ENCODE peak calls at places on chromosomes 5 and 9, in six cellular contexts. D is stomach, C is sigmoid colon, Z is H9, F is IMR-90, Q is heart right ventricle. M is an unnamed sample. For H3K4me1, the result is how much of the 10 kb centered on the place peaks cover.

GRCh38 chr5:17056056-17056690 is 120.1 kb upstream of the MYO10 start:
- DNase-seq in C (no peak), Q (peak), Z (peak), D (no peak), F (no peak), M (peak)

GRCh38 chr9:73148447-73148937 is 3.2 kb upstream of the ANXA1 start:
- DNase-seq in C (no peak), Q (no peak), F (peak), D (no peak), Z (no peak), M (peak)

GRCh38 chr5:134738963-134739661 is 764 bp downstream of the CAMLG start:
- DNase-seq in C (no peak), Q (peak), F (peak), D (no peak), Z (peak), M (peak)

GRCh38 chr5:137825165-137825564 is 42.5 kb upstream of the MYOT start:
- DNase-seq in Z (no peak), F (no peak), Q (no peak), D (no peak), C (no peak), M (no peak)

GRCh38 chr9:69093471-69094103 is 58.0 kb downstream of the FXN start:
- DNase-seq in Z (no peak), D (no peak), Q (no peak), C (no peak), F (no peak), M (no peak)

GRCh38 chr9:81489048-81489447 is 200.3 kb downstream of the TLE1 start:
- DNase-seq in Z (no peak), Q (no peak), F (peak), C (no peak), D (no peak), M (no peak)

GRCh38 chr5:172447646-172448365 is 6.5 kb downstream of the SH3PXD2B start:
- DNase-seq in C (no peak), Q (no peak), Z (no peak), D (no peak), F (no peak), M (no peak)

GRCh38 chr9:21836437-21837161 is 34.2 kb downstream of the MTAP start:
- DNase-seq in F (peak), C (no peak), Q (no peak), Z (no peak), D (no peak), M (peak)

GRCh38 chr5:170269579-170269978 is 28.0 kb downstream of the LCP2 start:
- DNase-seq in Q (no peak), Z (no peak), C (peak), F (no peak), D (no peak), M (no peak)

GRCh38 chr5:170266570-170267379 is 30.8 kb downstream of the LCP2 start:
- DNase-seq in D (no peak), Z (no peak), Q (no peak), F (no peak), C (no peak), M (no peak)

GRCh38 chr5:170268153-170268689 is 29.4 kb downstream of the LCP2 start:
- DNase-seq in C (no peak), D (no peak), Z (no peak), F (no peak), Q (no peak), M (no peak)

GRCh38 chr5:170268884-170269283 is 28.7 kb downstream of the LCP2 start:
- DNase-seq in F (no peak), C (no peak), Q (peak), D (no peak), Z (no peak), M (no peak)

GRCh38 chr5:170267431-170268152 is 30.0 kb downstream of the LCP2 start:
- DNase-seq in D (peak), F (peak), Q (peak), C (peak), Z (peak), M (peak)
- H3K4me1 ChIP-seq in D (under half), F (under half), Q (under half), C (under half), Z (under half), M (under half)

GRCh38 chr9:95102572-95102971 is 214.9 kb downstream of the FANCC start:
- DNase-seq in Q (no peak), F (no peak), C (no peak), Z (no peak), D (no peak), M (no peak)

GRCh38 chr9:95104088-95104960 is 213.2 kb downstream of the FANCC start:
- DNase-seq in Z (no peak), D (no peak), Q (no peak), F (no peak), C (peak), M (no peak)

GRCh38 chr9:95102001-95102433 is 215.5 kb downstream of the FANCC start:
- DNase-seq in F (no peak), Q (no peak), Z (no peak), D (no peak), C (no peak), M (no peak)

GRCh38 chr9:95104966-95105365 is 212.5 kb downstream of the FANCC start:
- DNase-seq in F (no peak), D (no peak), Z (no peak), Q (no peak), C (peak), M (no peak)

DNA sequence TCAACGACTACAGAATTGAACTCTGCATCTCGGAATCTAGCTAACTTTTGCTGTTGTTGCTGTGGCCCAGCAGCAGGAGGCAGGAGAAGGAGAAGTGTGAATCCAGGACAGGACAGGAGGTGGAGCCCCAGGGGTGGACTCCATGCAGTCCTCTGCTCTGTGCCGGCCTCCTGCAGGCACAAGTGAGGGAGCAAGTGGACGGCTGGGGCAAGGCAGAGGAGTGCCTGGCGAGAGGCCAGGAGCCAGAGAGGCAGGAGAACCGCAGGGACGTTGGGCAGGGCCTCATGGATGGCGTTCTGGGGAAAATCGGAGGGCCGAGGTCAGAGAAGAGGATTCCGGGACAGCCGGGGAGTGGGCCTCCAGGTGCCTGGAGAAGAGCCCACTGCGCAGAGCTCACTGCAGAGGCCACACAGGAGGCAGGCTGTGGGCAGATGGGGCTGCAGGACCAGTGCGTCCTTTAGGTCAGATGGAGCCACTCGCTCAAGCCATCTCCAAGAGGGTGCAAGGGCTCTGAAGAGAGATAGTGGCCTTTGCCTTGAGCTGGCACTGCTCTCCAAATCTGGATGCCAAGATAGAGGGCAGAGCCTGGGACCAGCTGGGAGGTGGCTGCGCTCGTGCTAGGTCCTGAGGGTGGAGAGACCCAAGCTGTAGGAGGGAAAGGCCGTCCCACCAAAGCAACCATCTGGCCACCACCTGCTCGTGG is 214.0 kb downstream of the FANCC start:
- DNase-seq in F (no peak), D (no peak), C (peak), Z (peak), Q (no peak), M (no peak)
- H3K4me1 ChIP-seq in F (under half), D (under half), C (half or more), Z (under half), Q (half or more), M (under half)

GRCh38 chr5:116892993-116893392 is 318.4 kb upstream of the SEMA6A start:
- DNase-seq in Z (no peak), C (no peak), Q (no peak), F (no peak), D (no peak), M (no peak)

GRCh38 chr5:116883875-116884274 is 309.3 kb upstream of the SEMA6A start:
- DNase-seq in D (no peak), Z (no peak), C (no peak), Q (no peak), F (no peak), M (no peak)

GRCh38 chr5:116885825-116886224 is 311.2 kb upstream of the SEMA6A start:
- DNase-seq in F (no peak), Z (no peak), C (no peak), Q (no peak), D (no peak), M (no peak)

GRCh38 chr5:116881921-116882531 is 307.4 kb upstream of the SEMA6A start:
- DNase-seq in Q (no peak), D (no peak), Z (no peak), F (no peak), C (no peak), M (no peak)

DNA sequence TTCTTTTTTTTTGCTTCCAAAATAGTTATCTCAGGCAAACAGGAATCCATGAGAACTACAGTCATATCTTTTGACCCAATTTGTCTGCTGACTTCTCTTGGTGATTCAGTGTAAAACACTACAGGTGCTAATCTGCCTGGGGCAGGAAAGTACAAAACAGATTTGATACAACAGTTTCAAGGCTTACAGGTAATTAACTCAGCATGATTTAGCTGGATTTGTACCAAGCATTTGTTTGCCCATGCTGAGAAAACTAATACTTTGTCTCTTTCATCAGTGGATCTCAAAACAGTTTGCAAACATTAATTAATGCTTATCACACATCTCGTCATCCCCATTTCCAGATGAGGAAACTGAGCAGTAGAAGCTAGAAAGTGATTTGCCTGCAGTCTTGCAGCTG is 312.5 kb upstream of the SEMA6A start:
- DNase-seq in F (no peak), C (no peak), D (no peak), Q (no peak), Z (no peak), M (no peak)
- H3K4me1 ChIP-seq in F (under half), C (under half), D (under half), Q (under half), Z (under half), M (under half)

GRCh38 chr5:111966290-111966689 is 209.3 kb upstream of the NREP start:
- DNase-seq in Z (no peak), Q (no peak), D (no peak), C (no peak), F (no peak), M (no peak)
- H3K4me1 ChIP-seq in Z (under half), Q (under half), D (under half), C (under half), F (under half), M (under half)

GRCh38 chr9:98254236-98255063 is 999 bp downstream of the TBC1D2 start:
- DNase-seq in Z (no peak), D (no peak), C (no peak), F (no peak), Q (no peak), M (no peak)
- H3K4me1 ChIP-seq in Z (under half), D (under half), C (under half), F (under half), Q (under half), M (under half)

GRCh38 chr5:138951986-138952735 is 77.0 kb upstream of the LRRTM2 start:
- DNase-seq in F (no peak), D (no peak), C (peak), Z (no peak), Q (no peak), M (no peak)

GRCh38 chr5:138953370-138954256 is 78.5 kb upstream of the LRRTM2 start:
- DNase-seq in F (peak), D (peak), Q (peak), Z (no peak), C (peak), M (peak)

GRCh38 chr5:138954257-138955012 is 79.3 kb upstream of the LRRTM2 start:
- DNase-seq in Q (no peak), D (peak), F (no peak), Z (no peak), C (peak), M (no peak)

GRCh38 chr5:138951091-138951985 is 76.2 kb upstream of the LRRTM2 start:
- DNase-seq in F (no peak), D (no peak), C (peak), Q (no peak), Z (no peak), M (no peak)

GRCh38 chr5:138952962-138953361 is 77.8 kb upstream of the LRRTM2 start:
- DNase-seq in D (no peak), F (no peak), Z (no peak), C (peak), Q (no peak), M (no peak)
- H3K4me1 ChIP-seq in D (under half), F (under half), Z (under half), C (under half), Q (half or more), M (under half)